ENCODE peak calls at places on chromosomes 5 and 9, in ten cellular contexts. X, Z, J, D, F, P, W, B, U and R are unnamed samples.

GRCh38 chr5:132417010-132417439 is 47.5 kb downstream of the SLC22A5 start:
- DNase-seq in D (no peak), U (no peak), X (no peak), F (no peak), B (no peak), W (no peak), J (no peak), Z (no peak), P (peak; percentile 41), R (no peak)

GRCh38 chr5:170986598-170986997 is 124.8 kb downstream of the RANBP17 start:
- DNase-seq in U (no peak), J (no peak), W (no peak), F (no peak), D (no peak), P (no peak), Z (no peak), B (no peak), X (no peak), R (peak; percentile 0)

GRCh38 chr9:36214571-36214970 is 23.9 kb downstream of the CLTA start:
- DNase-seq in J (no peak), X (no peak), B (no peak), U (no peak), F (no peak), W (no peak), D (no peak), P (no peak), Z (no peak), R (no peak)

GRCh38 chr9:95506438-95506691 is 10.4 kb downstream of the PTCH1 start:
- DNase-seq in P (no peak), U (no peak), F (peak; percentile 51), Z (no peak), B (no peak), X (no peak), J (no peak), W (no peak), D (no peak), R (no peak)

GRCh38 chr5:167730121-167730520 is 561.3 kb upstream of the WWC1 start:
- DNase-seq in U (no peak), Z (no peak), B (peak; percentile 87), J (no peak), F (peak; percentile 57), W (peak; percentile 94), D (no peak), P (no peak), X (no peak), R (peak; percentile 89)

GRCh38 chr5:133873936-133874585 is 94.4 kb downstream of the C5orf15 start:
- DNase-seq in F (no peak), P (no peak), J (no peak), X (no peak), U (no peak), D (no peak), Z (no peak), B (no peak), W (no peak), R (no peak)

GRCh38 chr5:179778591-179778990 is 15.2 kb upstream of the LTC4S start:
- DNase-seq in D (no peak), Z (no peak), F (no peak), X (no peak), U (no peak), W (no peak), P (no peak), J (no peak), B (no peak), R (no peak)

GRCh38 chr5:111932628-111933027 is 175.6 kb upstream of the NREP start:
- DNase-seq in B (no peak), Z (no peak), X (peak; percentile 40), D (no peak), U (no peak), J (no peak), P (no peak), F (no peak), W (peak; percentile 14), R (no peak)

GRCh38 chr9:86664603-86665002 is 282.7 kb downstream of the GAS1 start:
- DNase-seq in F (no peak), Z (no peak), W (no peak), J (no peak), B (no peak), D (no peak), U (no peak), X (no peak), P (no peak), R (no peak)

GRCh38 chr9:126335837-126336236 is 9.2 kb downstream of the MVB12B start:
- DNase-seq in B (no peak), X (no peak), F (no peak), P (no peak), W (no peak), D (no peak), J (no peak), Z (no peak), U (no peak), R (no peak)

GRCh38 chr5:337565-338130 is 16.1 kb downstream of the AHRR start:
- DNase-seq in D (peak; percentile 37), U (no peak), Z (no peak), W (no peak), P (no peak), X (no peak), J (no peak), F (peak; percentile 59), B (no peak), R (no peak)

GRCh38 chr5:122880749-122881148 is 35.3 kb downstream of the SNX24 start:
- DNase-seq in Z (no peak), X (no peak), F (no peak), D (no peak), J (no peak), P (no peak), W (no peak), U (no peak), B (no peak), R (no peak)

GRCh38 chr9:92276223-92277007 is 17.1 kb downstream of the IARS1 start:
- DNase-seq in F (no peak), W (peak; percentile 39), U (no peak), J (no peak), X (no peak), B (no peak), Z (no peak), P (no peak), D (no peak), R (no peak)

GRCh38 chr9:128587453-128587852 is 35.1 kb downstream of the SPTAN1 start:
- DNase-seq in Z (no peak), X (no peak), W (no peak), J (peak; percentile 17), B (no peak), D (no peak), U (no peak), F (no peak), P (no peak), R (no peak)

GRCh38 chr5:107917983-107918382 is 247.2 kb upstream of the EFNA5 start:
- DNase-seq in F (no peak), B (no peak), X (no peak), P (no peak), U (no peak), J (no peak), Z (no peak), D (no peak), W (no peak), R (no peak)